ENCODE peak calls at places on chromosomes 13 and 19, in seven cellular contexts. R, C, B, S, F, Y and D are unnamed samples.
A peak's percentile ranks its signal among the peaks of the same experiment; 100 is the strongest.

GRCh38 chr19:40313229-40313983 is 28.3 kb upstream of the AKT2 start:
- DNase-seq in F (no peak), C (no peak), B (no peak), R (no peak), Y (no peak), S (no peak), D (no peak)

GRCh38 chr19:53102701-53103140 is 501 bp downstream of the ZNF160 start:
- DNase-seq in R (peak; percentile 5), B (no peak), F (no peak), Y (peak; percentile 44), S (no peak), C (peak; percentile 55), D (peak; percentile 22)

GRCh38 chr13:74770361-74770760 is 636.2 kb upstream of the KLF12 start:
- DNase-seq in S (no peak), Y (peak; percentile 91), C (no peak), R (no peak), B (no peak), F (no peak), D (peak; percentile 22)

GRCh38 chr13:105665284-105665683 is 870.2 kb downstream of the EFNB2 start:
- DNase-seq in F (no peak), C (no peak), S (no peak), Y (no peak), R (no peak), B (no peak), D (peak; percentile 35)

GRCh38 chr13:24085662-24086061 is 74.9 kb upstream of the SPATA13 start:
- DNase-seq in Y (no peak), S (no peak), F (no peak), R (no peak), B (no peak), C (no peak), D (no peak)

GRCh38 chr13:99087954-99088491 is 110.2 kb upstream of the DOCK9 start:
- DNase-seq in S (no peak), F (no peak), Y (no peak), C (peak; percentile 50), R (no peak), B (no peak), D (no peak)

GRCh38 chr19:3249408-3249807 is 24.9 kb downstream of the CELF5 start:
- DNase-seq in S (no peak), Y (no peak), C (peak; percentile 80), F (no peak), B (no peak), R (no peak), D (no peak)

GRCh38 chr19:49065905-49066512 is 1.4 kb upstream of the NTF4 start:
- DNase-seq in B (no peak), S (no peak), Y (no peak), F (no peak), R (no peak), C (peak; percentile 53), D (no peak)

GRCh38 chr13:110650436-110650835 is 35.1 kb downstream of the NAXD start:
- DNase-seq in F (no peak), C (no peak), S (no peak), R (no peak), B (no peak), Y (no peak), D (no peak)

GRCh38 chr13:111897846-111898215 is 169.1 kb upstream of the SOX1 start:
- DNase-seq in C (no peak), Y (no peak), B (no peak), S (no peak), F (no peak), R (no peak), D (no peak)

GRCh38 chr13:37361608-37362007 is 237.0 kb downstream of the POSTN start:
- DNase-seq in F (no peak), B (no peak), Y (no peak), S (no peak), R (no peak), C (no peak), D (peak; percentile 25)

GRCh38 chr19:39971380-39971841 is 446 bp downstream of the PSMC4 start:
- DNase-seq in C (peak; percentile 35), S (no peak), Y (no peak), B (no peak), R (no peak), F (no peak), D (no peak)

GRCh38 chr19:54470991-54471782 is 1.9 kb downstream of the CDC42EP5 start:
- DNase-seq in S (no peak), Y (no peak), F (no peak), B (no peak), R (no peak), C (peak; percentile 69), D (no peak)

GRCh38 chr19:38878575-38879399 is 712 bp upstream of the RINL start:
- DNase-seq in C (peak; percentile 41), R (no peak), B (no peak), Y (no peak), F (no peak), S (no peak), D (no peak)

GRCh38 chr13:68696907-68697306 is 1410.7 kb upstream of the ATXN8OS start:
- DNase-seq in C (no peak), B (no peak), R (no peak), F (no peak), Y (no peak), S (no peak), D (no peak)

GRCh38 chr19:13846533-13847032 is 30.4 kb upstream of the NANOS3 start:
- DNase-seq in S (no peak), Y (peak; percentile 93), C (peak; percentile 94), R (peak; percentile 92), F (peak; percentile 91), B (peak; percentile 57), D (peak; percentile 86)

GRCh38 chr13:114128624-114129522 is 3.5 kb downstream of the RASA3 start:
- DNase-seq in B (peak; percentile 49), S (no peak), Y (peak; percentile 91), C (no peak), R (peak; percentile 86), F (peak; percentile 67), D (no peak)

GRCh38 chr13:25833761-25834160 is 218.1 kb downstream of the SHISA2 start:
- DNase-seq in C (no peak), Y (no peak), B (no peak), R (no peak), F (no peak), S (no peak), D (no peak)

GRCh38 chr19:49347835-49348234 is 12.6 kb downstream of the CD37 start:
- DNase-seq in C (peak; percentile 85), B (no peak), R (no peak), S (no peak), Y (peak; percentile 62), F (no peak), D (peak; percentile 58)

GRCh38 chr13:111912991-111913781 is 153.8 kb upstream of the SOX1 start:
- DNase-seq in Y (no peak), B (no peak), R (no peak), S (no peak), C (no peak), F (no peak), D (no peak)

GRCh38 chr19:19750842-19751790 is 18.2 kb upstream of the ZNF14 start:
- DNase-seq in S (no peak), Y (no peak), C (no peak), B (no peak), F (no peak), R (no peak), D (no peak)

GRCh38 chr19:19750131-19750841 is 17.4 kb upstream of the ZNF14 start:
- DNase-seq in R (no peak), Y (no peak), F (no peak), S (no peak), B (no peak), C (no peak), D (no peak)

GRCh38 chr19:19748249-19748938 is 15.5 kb upstream of the ZNF14 start:
- DNase-seq in Y (no peak), R (no peak), F (no peak), S (no peak), B (no peak), C (no peak), D (no peak)

GRCh38 chr19:19747357-19748220 is 14.7 kb upstream of the ZNF14 start:
- DNase-seq in C (no peak), Y (no peak), B (no peak), S (no peak), F (no peak), R (no peak), D (no peak)

DNA sequence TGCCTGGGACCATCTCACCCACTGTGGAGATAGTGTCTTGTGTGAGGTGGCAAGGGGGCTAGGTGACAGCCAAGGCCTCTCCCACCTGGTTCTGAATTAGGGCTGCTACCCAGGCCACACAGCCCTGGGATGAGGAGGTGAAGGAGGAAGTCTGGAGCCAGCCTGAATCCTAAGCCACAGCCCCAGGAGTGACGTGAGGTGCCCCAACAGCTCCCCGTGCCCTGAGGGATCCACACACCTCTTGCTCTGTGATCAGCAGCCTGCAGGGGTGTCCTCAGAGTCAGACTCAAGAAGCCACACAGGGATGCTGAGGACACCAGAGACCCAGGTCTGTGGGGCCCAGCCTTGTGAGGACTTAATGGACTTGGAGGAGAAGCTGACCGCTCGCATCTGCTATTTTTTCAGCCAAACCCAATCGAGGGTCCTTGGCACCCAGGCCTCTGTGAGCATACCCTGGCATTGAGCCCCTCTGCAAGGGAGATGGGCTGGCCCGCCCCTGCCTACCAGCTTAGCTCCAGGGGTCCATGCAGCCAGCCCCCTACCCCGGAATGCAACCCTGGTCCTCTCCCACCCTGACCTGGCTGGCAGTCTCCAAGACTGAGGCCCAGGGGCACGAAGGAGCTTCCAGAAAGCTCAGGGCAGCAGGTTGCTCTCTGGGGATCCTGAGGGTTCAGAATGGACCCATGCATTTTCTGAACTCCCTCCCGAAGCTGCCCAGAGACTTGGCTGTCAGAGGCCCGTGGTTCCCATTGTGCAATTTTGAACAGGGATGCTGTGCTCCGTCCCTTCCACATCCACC is 16.6 kb upstream of the ZNF14 start:
- DNase-seq in B (no peak), R (no peak), S (no peak), F (no peak), C (no peak), Y (no peak), D (no peak)
- TF ChIP-seq CTCF in B (no peak), R (no peak), S (no peak), F (no peak), C (no peak), Y (no peak), D (no peak)

GRCh38 chr13:42875448-42876269 is 94.3 kb downstream of the FAM216B start:
- DNase-seq in B (no peak), Y (peak; percentile 83), S (no peak), C (peak; percentile 91), R (no peak), F (no peak), D (no peak)
- TF ChIP-seq CTCF in B (no peak), Y (peak; percentile 59), S (no peak), C (peak; percentile 52), R (no peak), F (no peak), D (no peak)

GRCh38 chr13:49560270-49561063 is 24.9 kb downstream of the RCBTB1 start:
- DNase-seq in Y (peak; percentile 31), S (no peak), B (no peak), C (peak; percentile 52), F (no peak), R (peak; percentile 4), D (peak; percentile 41)
- TF ChIP-seq CTCF in Y (peak; percentile 24), S (peak; percentile 10), B (no peak), C (peak; percentile 54), F (peak; percentile 30), R (no peak), D (no peak)

DNA sequence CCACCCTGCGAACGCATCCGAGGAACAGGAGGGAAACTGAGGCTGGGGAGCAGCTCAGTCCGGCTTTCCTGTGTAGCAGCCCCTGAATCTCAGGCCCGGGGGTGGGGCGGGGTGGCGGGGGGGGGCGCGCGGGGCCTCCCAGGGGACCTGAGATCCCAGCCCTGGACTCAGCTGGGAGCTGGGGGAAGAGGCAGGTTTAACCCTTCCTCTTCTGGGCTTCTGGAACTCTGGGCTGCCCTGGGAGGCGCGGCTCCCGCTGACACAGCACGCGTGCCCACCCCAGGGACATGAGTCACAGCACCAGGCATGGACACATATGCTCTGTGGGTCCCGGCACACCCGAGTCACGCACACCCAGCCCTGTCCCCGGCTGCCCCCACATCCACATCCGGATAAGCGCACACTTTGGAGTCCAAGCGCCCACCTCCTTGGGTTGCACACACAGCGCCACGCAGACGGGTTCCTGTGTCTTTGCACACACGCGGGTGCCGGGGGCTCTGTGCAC is 3.5 kb upstream of the CIRBP start:
- DNase-seq in B (no peak), C (no peak), F (peak; percentile 76), R (no peak), Y (peak; percentile 66), S (no peak), D (no peak)
- TF ChIP-seq CTCF in B (no peak), C (no peak), F (no peak), R (no peak), Y (no peak), S (no peak), D (no peak)